ENCODE peak calls at places on chromosomes 12 and 14, in six cellular contexts. X is MV-4-11, L is tibial artery, F is nephron progenitor cell, G is upper lobe of right lung, B is NCI-H345. T is an unnamed sample.

GRCh38 chr14:97707603-97708002 is 910.4 kb downstream of the VRK1 start:
- DNase-seq in X (peak; percentile 89), L (no peak), F (no peak), G (no peak), B (no peak), T (no peak)

GRCh38 chr14:87001333-87001732 is 991.6 kb downstream of the GALC start:
- DNase-seq in X (no peak), L (no peak), F (no peak), G (no peak), B (no peak), T (no peak)

GRCh38 chr12:93518725-93519124 is 51.4 kb downstream of the MRPL42 start:
- DNase-seq in X (no peak), L (no peak), F (no peak), G (no peak), B (no peak), T (no peak)

GRCh38 chr14:70887207-70888150 is 19.8 kb upstream of the PCNX1 start:
- DNase-seq in X (peak; percentile 96), L (no peak), F (no peak), G (no peak), B (no peak), T (no peak)

GRCh38 chr14:68669101-68669500 is 123.8 kb downstream of the ZFP36L1 start:
- DNase-seq in X (no peak), L (peak; percentile 44), F (no peak), G (peak; percentile 41), B (no peak), T (no peak)

GRCh38 chr14:99231850-99232401 is 40.1 kb downstream of the BCL11B start:
- DNase-seq in X (no peak), L (no peak), F (peak; percentile 67), G (no peak), B (no peak), T (no peak)

GRCh38 chr12:28172434-28173030 is 17.7 kb upstream of the CCDC91 start:
- DNase-seq in X (peak; percentile 24), L (no peak), F (peak; percentile 15), G (no peak), B (peak; percentile 10), T (no peak)

GRCh38 chr14:99266181-99267178 is 5.5 kb downstream of the BCL11B start:
- DNase-seq in X (peak; percentile 46), L (peak; percentile 82), F (peak; percentile 88), G (peak; percentile 85), B (peak; percentile 85), T (peak; percentile 75)

GRCh38 chr12:4143909-4144308 is 129.7 kb upstream of the CCND2 start:
- DNase-seq in X (no peak), L (no peak), F (no peak), G (no peak), B (no peak), T (no peak)

GRCh38 chr12:46509135-46509534 is 136.6 kb upstream of the SLC38A2 start:
- DNase-seq in X (no peak), L (no peak), F (no peak), G (no peak), B (no peak), T (no peak)

GRCh38 chr14:61260939-61261776 is 20.0 kb downstream of the TMEM30B start:
- DNase-seq in X (no peak), L (peak; percentile 65), F (no peak), G (no peak), B (no peak), T (no peak)

GRCh38 chr12:3148366-3149000 is 71.3 kb downstream of the TSPAN9 start:
- DNase-seq in X (no peak), L (no peak), F (peak; percentile 50), G (peak; percentile 55), B (no peak), T (no peak)

GRCh38 chr14:48937796-48938195 is 648.4 kb downstream of the RPS29 start:
- DNase-seq in X (no peak), L (no peak), F (no peak), G (no peak), B (peak; percentile 3), T (no peak)

GRCh38 chr12:93776581-93777018 is 99.4 kb downstream of the CRADD start:
- DNase-seq in X (no peak), L (no peak), F (no peak), G (no peak), B (no peak), T (no peak)

GRCh38 chr12:106978035-106978800 is 8.7 kb downstream of the MTERF2 start:
- DNase-seq in X (no peak), L (no peak), F (no peak), G (no peak), B (peak; percentile 12), T (no peak)

GRCh38 chr14:24984846-24985589 is 64.9 kb downstream of the STXBP6 start:
- DNase-seq in X (no peak), L (no peak), F (no peak), G (no peak), B (peak; percentile 87), T (no peak)

GRCh38 chr12:77796775-77797174 is 33.9 kb upstream of the NAV3 start:
- DNase-seq in X (no peak), L (no peak), F (no peak), G (no peak), B (no peak), T (no peak)

GRCh38 chr14:28406181-28406580 is 360.4 kb upstream of the FOXG1 start:
- DNase-seq in X (no peak), L (no peak), F (no peak), G (no peak), B (no peak), T (no peak)

GRCh38 chr14:50603565-50603964 is 43.6 kb downstream of the ATL1 start:
- DNase-seq in X (no peak), L (no peak), F (no peak), G (no peak), B (no peak), T (no peak)

GRCh38 chr12:107129315-107129930 is 36.1 kb upstream of the CRY1 start:
- DNase-seq in X (no peak), L (no peak), F (no peak), G (no peak), B (no peak), T (no peak)

GRCh38 chr14:24246765-24247212 is 4.4 kb upstream of the TINF2 start:
- DNase-seq in X (peak; percentile 74), L (peak; percentile 15), F (no peak), G (peak; percentile 10), B (no peak), T (peak; percentile 67)

GRCh38 chr12:80271770-80272169 is 172.3 kb upstream of the PTPRQ start:
- DNase-seq in X (no peak), L (no peak), F (no peak), G (no peak), B (no peak), T (no peak)

GRCh38 chr12:4984344-4984743 is 59.3 kb upstream of the KCNA5 start:
- DNase-seq in X (no peak), L (no peak), F (no peak), G (no peak), B (peak; percentile 41), T (no peak)

GRCh38 chr14:59847711-59848110 is 22.9 kb downstream of the RTN1 start:
- DNase-seq in X (no peak), L (no peak), F (no peak), G (no peak), B (no peak), T (no peak)

GRCh38 chr12:64611430-64612286 is 1.4 kb downstream of the RASSF3 start:
- DNase-seq in X (no peak), L (peak; percentile 88), F (peak; percentile 33), G (peak; percentile 77), B (peak; percentile 26), T (no peak)

GRCh38 chr12:113938471-113938870 is 27.7 kb downstream of the RBM19 start:
- DNase-seq in X (no peak), L (no peak), F (no peak), G (no peak), B (no peak), T (no peak)

GRCh38 chr14:32469388-32470160 is 140.5 kb downstream of the AKAP6 start:
- DNase-seq in X (no peak), L (no peak), F (no peak), G (no peak), B (peak; percentile 44), T (peak; percentile 22)

GRCh38 chr12:130669797-130670196 is 46.3 kb downstream of the RIMBP2 start:
- DNase-seq in X (no peak), L (no peak), F (no peak), G (no peak), B (no peak), T (no peak)

GRCh38 chr14:104895786-104896642 is 28.7 kb upstream of the PLD4 start:
- DNase-seq in X (no peak), L (peak; percentile 69), F (no peak), G (peak; percentile 87), B (peak; percentile 96), T (no peak)

GRCh38 chr12:132447731-132448452 is 42.1 kb upstream of the FBRSL1 start:
- DNase-seq in X (no peak), L (no peak), F (no peak), G (no peak), B (no peak), T (no peak)

GRCh38 chr12:80777587-80777986 is 60.9 kb downstream of the MYF5 start:
- DNase-seq in X (no peak), L (no peak), F (no peak), G (no peak), B (no peak), T (no peak)

GRCh38 chr14:51650721-51651387 is 856 bp upstream of the FRMD6 start:
- DNase-seq in X (no peak), L (peak; percentile 70), F (peak; percentile 35), G (no peak), B (peak; percentile 18), T (no peak)

GRCh38 chr12:104549820-104550480 is 93.2 kb downstream of the CHST11 start:
- DNase-seq in X (no peak), L (no peak), F (no peak), G (no peak), B (no peak), T (no peak)

GRCh38 chr12:1630081-1630826 is 1.2 kb downstream of the WNT5B start:
- DNase-seq in X (no peak), L (peak; percentile 75), F (peak; percentile 68), G (peak; percentile 73), B (peak; percentile 58), T (peak; percentile 53)

GRCh38 chr14:53969326-53969725 is 12.7 kb upstream of the BMP4 start:
- DNase-seq in X (no peak), L (no peak), F (no peak), G (no peak), B (no peak), T (no peak)

GRCh38 chr12:105279460-105280056 is 43.6 kb upstream of the APPL2 start:
- DNase-seq in X (peak; percentile 31), L (no peak), F (peak; percentile 9), G (no peak), B (peak; percentile 46), T (peak; percentile 31)

GRCh38 chr14:81211844-81212243 is 8.9 kb downstream of the GTF2A1 start:
- DNase-seq in X (peak; percentile 63), L (no peak), F (no peak), G (no peak), B (no peak), T (no peak)

GRCh38 chr12:21169878-21170472 is 39.0 kb downstream of the SLCO1B1 start:
- DNase-seq in X (peak; percentile 6), L (no peak), F (peak; percentile 81), G (no peak), B (peak; percentile 40), T (peak; percentile 17)